ENCODE peak calls at places on chromosomes 11 and 22, in nine cellular contexts. L is LNCaP clone FGC, Y is psoas muscle, Q is keratinocyte, D is fibroblast of lung, E is tibial artery, V is fibroblast of pulmonary artery, U is colonic mucosa, O is NB4. W is an unnamed sample.

GRCh38 chr22:43183496-43184263 is 3.3 kb downstream of the TTLL12 start:
- DNase-seq in L (no peak), Y (no peak), Q (no peak), D (peak; percentile 63), E (no peak), V (peak; percentile 90), U (no peak), O (peak; percentile 63), W (peak; percentile 84)

GRCh38 chr11:76243648-76244285 is 37.5 kb upstream of the WNT11 start:
- DNase-seq in L (no peak), Y (no peak), Q (no peak), D (no peak), E (no peak), V (no peak), U (no peak), O (no peak), W (no peak)

GRCh38 chr11:125290263-125290662 is 125.7 kb downstream of the PKNOX2 start:
- DNase-seq in L (no peak), Y (no peak), Q (no peak), D (peak; percentile 48), E (no peak), V (no peak), U (no peak), O (no peak), W (no peak)

GRCh38 chr22:28896611-28897010 is 13.2 kb downstream of the ZNRF3 start:
- DNase-seq in L (no peak), Y (no peak), Q (no peak), D (no peak), E (no peak), V (no peak), U (no peak), O (peak; percentile 75), W (no peak)

GRCh38 chr22:30116362-30117117 is 36.3 kb downstream of the HORMAD2 start:
- DNase-seq in L (no peak), Y (no peak), Q (peak; percentile 9), D (peak; percentile 81), E (no peak), V (peak; percentile 55), U (no peak), O (peak; percentile 13), W (peak; percentile 45)

GRCh38 chr11:35491231-35491871 is 34.1 kb downstream of the PAMR1 start:
- DNase-seq in L (no peak), Y (no peak), Q (no peak), D (peak; percentile 98), E (no peak), V (peak; percentile 80), U (no peak), O (no peak), W (peak; percentile 77)

GRCh38 chr11:106697058-106697457 is 321.2 kb downstream of the GUCY1A2 start:
- DNase-seq in L (no peak), Y (no peak), Q (peak; percentile 17), D (peak; percentile 90), E (no peak), V (peak; percentile 74), U (no peak), O (no peak), W (peak; percentile 37)

GRCh38 chr22:26672060-26672471 is 14.7 kb downstream of the MIAT start:
- DNase-seq in L (no peak), Y (no peak), Q (no peak), D (no peak), E (no peak), V (no peak), U (peak; percentile 21), O (no peak), W (no peak)

GRCh38 chr22:41380993-41381328 is 781 bp upstream of the TEF start:
- DNase-seq in L (peak; percentile 50), Y (peak; percentile 94), Q (peak; percentile 46), D (peak; percentile 88), E (peak; percentile 95), V (peak; percentile 93), U (peak; percentile 65), O (no peak), W (peak; percentile 97)

GRCh38 chr11:119895981-119896380 is 167.0 kb upstream of the NECTIN1 start:
- DNase-seq in L (no peak), Y (no peak), Q (no peak), D (peak; percentile 2), E (no peak), V (no peak), U (no peak), O (peak; percentile 52), W (no peak)

GRCh38 chr11:64292458-64293254 is 1.6 kb downstream of the KCNK4 start:
- DNase-seq in L (no peak), Y (no peak), Q (no peak), D (no peak), E (no peak), V (no peak), U (no peak), O (no peak), W (no peak)

GRCh38 chr11:68117896-68118470 is 3.2 kb downstream of the CHKA start:
- DNase-seq in L (no peak), Y (no peak), Q (no peak), D (peak; percentile 40), E (no peak), V (no peak), U (no peak), O (no peak), W (no peak)

GRCh38 chr22:20565079-20565734 is 57.8 kb downstream of the MED15 start:
- DNase-seq in L (no peak), Y (peak; percentile 37), Q (no peak), D (no peak), E (no peak), V (no peak), U (no peak), O (no peak), W (no peak)
- TF ChIP-seq CTCF in L (no peak), Y (no peak), Q (no peak), D (no peak), E (no peak), V (no peak), U (no peak), O (no peak), W (no peak)

DNA sequence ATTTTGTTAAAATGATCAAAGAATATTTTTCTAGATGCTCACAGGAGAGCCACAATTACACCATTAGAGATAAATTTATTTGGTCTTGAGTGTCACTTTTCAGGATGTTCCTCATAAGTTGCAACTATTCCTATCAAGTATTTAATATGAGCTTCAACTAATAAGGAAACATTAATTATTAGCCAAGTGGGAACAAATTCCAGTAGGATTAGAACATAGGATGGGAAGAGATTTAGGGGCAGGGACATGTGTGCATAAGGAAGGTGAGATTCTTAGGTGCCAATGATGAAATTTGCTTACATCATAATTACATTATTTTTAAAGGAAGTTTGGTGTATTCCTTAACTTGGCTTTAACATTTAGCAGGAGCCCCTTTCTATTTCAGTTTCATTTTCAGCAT is 38.8 kb downstream of the CSRP3 start:
- DNase-seq in L (no peak), Y (no peak), Q (no peak), D (no peak), E (no peak), V (no peak), U (no peak), O (no peak), W (peak; percentile 6)
- H3K4me3 ChIP-seq in L (no peak overlapping the region), Y (no peak overlapping the region), Q (no peak overlapping the region), D (no peak overlapping the region), E (no peak overlapping the region), V (no peak overlapping the region), U (no peak overlapping the region), O (no peak overlapping the region), W (no peak overlapping the region)

DNA sequence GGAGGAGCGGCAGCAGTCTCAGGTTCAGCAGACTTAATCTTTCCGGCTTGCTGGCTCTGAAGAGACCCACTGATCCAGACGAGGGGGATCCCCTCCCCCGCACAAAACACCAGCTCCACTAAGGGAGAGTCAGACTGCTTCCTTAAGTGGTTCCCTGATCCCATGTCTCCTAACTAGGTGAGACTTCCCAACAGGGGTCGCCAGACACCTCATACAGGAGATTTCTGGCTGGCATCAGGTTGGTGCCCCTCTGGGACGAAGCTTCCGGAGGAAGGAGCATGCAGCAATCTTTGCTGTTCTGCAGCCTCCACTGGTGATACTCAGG is 157.1 kb upstream of the TMEM45B start:
- DNase-seq in L (no peak), Y (no peak), Q (no peak), D (no peak), E (no peak), V (no peak), U (no peak), O (no peak), W (no peak)
- TF ChIP-seq CTCF in L (no peak), Y (no peak), Q (no peak), D (no peak), E (no peak), V (no peak), U (no peak), O (no peak), W (no peak)

DNA sequence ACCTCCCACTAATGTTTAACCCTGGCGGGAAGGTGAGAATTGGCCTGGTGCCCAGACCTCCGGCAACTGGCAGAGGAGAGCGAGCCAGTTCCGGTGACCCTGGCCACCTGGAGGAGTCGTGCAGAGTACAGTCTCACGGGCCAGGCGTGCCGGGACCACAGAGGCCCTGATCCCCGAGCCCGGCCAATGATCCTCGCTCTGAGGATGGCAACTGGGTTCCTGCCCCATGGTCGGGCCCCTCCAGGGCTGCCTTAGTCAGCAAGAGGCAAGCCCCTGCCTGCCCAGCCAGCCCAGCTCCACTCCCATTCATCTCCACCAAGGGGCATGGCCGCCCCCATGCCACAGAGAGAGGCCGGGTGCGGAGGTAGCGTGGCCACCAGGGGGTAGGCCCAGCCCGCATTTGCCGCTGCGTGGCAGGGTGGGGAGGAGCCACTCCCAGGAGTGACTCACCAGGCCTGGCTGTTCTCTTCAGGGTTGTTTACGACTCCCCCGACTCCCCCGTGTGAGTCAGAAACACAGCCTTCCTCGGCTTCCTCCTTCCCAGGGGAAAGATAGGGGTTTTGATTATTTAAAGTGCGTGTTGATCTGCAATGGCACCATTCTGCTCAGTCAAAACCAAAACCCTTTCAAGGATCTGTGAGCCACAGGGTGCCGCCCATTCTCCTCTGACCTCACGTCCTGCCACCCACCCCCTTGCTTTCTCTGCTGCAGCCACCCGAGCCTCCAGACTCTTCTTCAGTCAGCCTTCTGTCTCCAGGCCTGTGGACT is at the start of gene SLC25A45:
- DNase-seq in L (peak; percentile 64), Y (peak; percentile 97), Q (peak; percentile 96), D (peak; percentile 98), E (peak; percentile 98), V (peak; percentile 99), U (peak; percentile 93), O (peak; percentile 99), W (peak; percentile 100)
- H3K4me3 ChIP-seq in L (peak within 1 kb of the TSS; percentile 50), Y (peak within 1 kb of the TSS; percentile 53), Q (peak within 1 kb of the TSS; percentile 41), D (peak within 1 kb of the TSS; percentile 27), E (peak within 1 kb of the TSS; percentile 51), V (peak within 1 kb of the TSS; percentile 44), U (peak within 1 kb of the TSS; percentile 29), O (peak within 1 kb of the TSS; percentile 56), W (peak within 1 kb of the TSS; percentile 48)

W was measured in fibroblast of villous mesenchyme.